ENCODE peak calls at places on chromosomes 5 and 9, in six cellular contexts. L is activated T-cell treated with anti-CD3 and anti-CD28 coated beads, Interleukin-2, amount 50 U/mL, for 72 hours; G is CD8-positive, alpha-beta T cell; C is HT1080; H is mesendoderm; D is HTR-8/SVneo. Y is an unnamed sample.

GRCh38 chr5:10507575-10508024 is 56.3 kb upstream of the ANKRD33B start:
- DNase-seq in G (no peak), H (no peak), L (no peak), C (no peak), D (peak), Y (no peak)

GRCh38 chr5:55897905-55898304 is 46.7 kb downstream of the IL31RA start:
- DNase-seq in C (no peak), H (no peak), G (no peak), D (no peak), L (peak), Y (no peak)

GRCh38 chr5:152097128-152097527 is 172.5 kb upstream of the GLRA1 start:
- DNase-seq in H (no peak), D (no peak), L (no peak), G (no peak), C (no peak), Y (no peak)

GRCh38 chr5:135095052-135095715 is 61.2 kb upstream of the PITX1 start:
- DNase-seq in G (no peak), D (no peak), H (no peak), L (no peak), C (no peak), Y (no peak)

GRCh38 chr5:154179846-154180710 is 10.5 kb upstream of the GALNT10 start:
- DNase-seq in D (peak), C (peak), L (peak), H (peak), G (peak), Y (peak)

GRCh38 chr5:145203193-145203592 is 631.9 kb downstream of the PRELID2 start:
- DNase-seq in G (no peak), H (no peak), L (no peak), D (no peak), C (peak), Y (no peak)

GRCh38 chr9:117768740-117769400 is 64.7 kb downstream of the TLR4 start:
- DNase-seq in G (no peak), C (no peak), D (no peak), L (no peak), H (peak), Y (no peak)

GRCh38 chr9:133103987-133104505 is 17.0 kb downstream of the RALGDS start:
- DNase-seq in L (no peak), C (no peak), H (no peak), G (no peak), D (no peak), Y (no peak)

GRCh38 chr5:60649288-60649917 is 50.6 kb downstream of the DEPDC1B start:
- DNase-seq in C (peak), H (peak), G (no peak), D (peak), L (no peak), Y (peak)

GRCh38 chr9:37550781-37551180 is 25.4 kb downstream of the FBXO10 start:
- DNase-seq in L (no peak), D (no peak), H (no peak), C (no peak), G (no peak), Y (no peak)

GRCh38 chr5:175282611-175283225 is 161.3 kb downstream of the DRD1 start:
- DNase-seq in D (no peak), L (no peak), H (peak), G (no peak), C (no peak), Y (no peak)

GRCh38 chr9:27487927-27488326 is 36.2 kb upstream of the IFNK start:
- DNase-seq in L (no peak), H (peak), D (no peak), C (no peak), G (no peak), Y (no peak)

GRCh38 chr9:93682155-93682968 is 106.0 kb downstream of the PHF2 start:
- DNase-seq in C (peak), G (peak), H (peak), L (peak), D (peak), Y (peak)

GRCh38 chr9:17802249-17802857 is 223.5 kb downstream of the SH3GL2 start:
- DNase-seq in C (no peak), H (peak), D (no peak), L (no peak), G (no peak), Y (peak)

GRCh38 chr5:56172225-56172624 is 60.9 kb downstream of the ANKRD55 start:
- DNase-seq in L (no peak), C (no peak), G (no peak), H (no peak), D (no peak), Y (no peak)

GRCh38 chr5:41636605-41637004 is 126.2 kb upstream of the PLCXD3 start:
- DNase-seq in L (no peak), C (peak), H (peak), D (peak), G (no peak), Y (peak)

GRCh38 chr5:80246995-80247729 is 8.7 kb downstream of the SERINC5 start:
- DNase-seq in L (peak), D (peak), G (peak), C (peak), H (peak), Y (peak)

GRCh38 chr5:1241509-1242080 is 16.4 kb downstream of the SLC6A18 start:
- DNase-seq in C (no peak), G (no peak), D (no peak), L (no peak), H (no peak), Y (no peak)

GRCh38 chr9:77013932-77014596 is 5.4 kb upstream of the FOXB2 start:
- DNase-seq in L (no peak), D (no peak), H (peak), C (no peak), G (no peak), Y (no peak)

GRCh38 chr9:87872079-87872624 is 10.5 kb upstream of the SPATA31E1 start:
- DNase-seq in L (no peak), H (no peak), D (no peak), C (no peak), G (no peak), Y (no peak)

GRCh38 chr9:125694478-125694877 is 12.5 kb downstream of the MAPKAP1 start:
- DNase-seq in D (peak), C (no peak), L (no peak), H (peak), G (no peak), Y (no peak)

GRCh38 chr5:53059281-53059680 is 50.3 kb downstream of the MOCS2 start:
- DNase-seq in H (no peak), L (no peak), C (peak), D (no peak), G (no peak), Y (no peak)

GRCh38 chr9:69149321-69149807 is 24.7 kb upstream of the TJP2 start:
- DNase-seq in C (peak), G (no peak), L (no peak), H (peak), D (no peak), Y (peak)

GRCh38 chr5:107063511-107063910 is 607.2 kb downstream of the EFNA5 start:
- DNase-seq in H (no peak), C (peak), G (no peak), L (no peak), D (no peak), Y (no peak)

GRCh38 chr5:10634056-10634455 is 70.2 kb downstream of the ANKRD33B start:
- DNase-seq in C (no peak), D (no peak), L (no peak), H (no peak), G (no peak), Y (no peak)

GRCh38 chr9:80968611-80969010 is 720.7 kb downstream of the TLE1 start:
- DNase-seq in G (no peak), C (peak), D (peak), L (no peak), H (no peak), Y (no peak)

GRCh38 chr5:180101451-180102105 is 30.0 kb upstream of the RNF130 start:
- DNase-seq in C (no peak), L (no peak), D (no peak), H (no peak), G (no peak), Y (no peak)

GRCh38 chr9:109699019-109699418 is 81.0 kb upstream of the PALM2AKAP2 start:
- DNase-seq in D (peak), L (no peak), H (no peak), G (no peak), C (no peak), Y (no peak)

GRCh38 chr5:171629221-171630005 is 156.2 kb upstream of the SMIM23 start:
- DNase-seq in H (peak), C (no peak), D (no peak), L (no peak), G (no peak), Y (no peak)

GRCh38 chr5:124059200-124059599 is 547.2 kb downstream of the CSNK1G3 start:
- DNase-seq in D (no peak), G (no peak), L (no peak), H (no peak), C (peak), Y (no peak)